ENCODE peak calls at places on chromosomes 6 and 20, in five cellular contexts. E is body of pancreas; D is heart right ventricle; L is CD8-positive, alpha-beta T cell; H is sigmoid colon. I is an unnamed sample.

GRCh38 chr20:17967595-17968365 is 814 bp downstream of the SNX5 start:
- DNase-seq in E (no peak), D (peak; percentile 37), L (no peak), H (no peak), I (no peak)

GRCh38 chr6:41088451-41088850 is 15.7 kb downstream of the NFYA start:
- DNase-seq in E (no peak), D (no peak), L (no peak), H (no peak), I (no peak)

GRCh38 chr6:168313371-168314028 is 6.1 kb downstream of the DACT2 start:
- DNase-seq in E (no peak), D (no peak), L (no peak), H (no peak), I (peak; percentile 61)

GRCh38 chr6:28747631-28748157 is 176.1 kb downstream of the TRIM27 start:
- DNase-seq in E (no peak), D (no peak), L (no peak), H (no peak), I (no peak)

GRCh38 chr6:56840467-56841371 is 114.2 kb upstream of the BEND6 start:
- DNase-seq in E (no peak), D (no peak), L (no peak), H (no peak), I (no peak)

GRCh38 chr20:58131581-58132142 is 96.8 kb downstream of the ANKRD60 start:
- DNase-seq in E (no peak), D (no peak), L (no peak), H (peak; percentile 44), I (no peak)

GRCh38 chr20:51450221-51450712 is 92.3 kb downstream of the NFATC2 start:
- DNase-seq in E (no peak), D (no peak), L (no peak), H (no peak), I (no peak)

GRCh38 chr6:113763883-113764282 is 93.3 kb upstream of the MARCKS start:
- DNase-seq in E (no peak), D (no peak), L (no peak), H (no peak), I (no peak)

GRCh38 chr6:39144804-39145203 is 29.8 kb upstream of the SAYSD1 start:
- DNase-seq in E (no peak), D (no peak), L (no peak), H (no peak), I (no peak)

GRCh38 chr6:64683682-64684081 is 1023.3 kb downstream of the EYS start:
- DNase-seq in E (no peak), D (peak; percentile 7), L (no peak), H (no peak), I (peak; percentile 1)

GRCh38 chr6:126041516-126042447 is 55.4 kb downstream of the TRMT11 start:
- DNase-seq in E (no peak), D (no peak), L (no peak), H (no peak), I (no peak)

GRCh38 chr6:98945311-98946005 is 2.3 kb downstream of the FBXL4 start:
- DNase-seq in E (no peak), D (no peak), L (no peak), H (no peak), I (no peak)

GRCh38 chr6:3625161-3625979 is 126.1 kb downstream of the PXDC1 start:
- DNase-seq in E (no peak), D (no peak), L (no peak), H (no peak), I (no peak)

GRCh38 chr6:159098636-159099106 is 53.9 kb upstream of the TAGAP start:
- DNase-seq in E (no peak), D (no peak), L (peak; percentile 81), H (no peak), I (no peak)

GRCh38 chr20:60069626-60070025 is 111.4 kb downstream of the CDH26 start:
- DNase-seq in E (no peak), D (no peak), L (no peak), H (peak; percentile 36), I (no peak)

GRCh38 chr6:136365781-136366354 is 76.2 kb upstream of the BCLAF1 start:
- DNase-seq in E (no peak), D (peak; percentile 37), L (no peak), H (peak; percentile 77), I (no peak)

GRCh38 chr6:73704260-73704659 is 8.3 kb downstream of the CD109 start:
- DNase-seq in E (no peak), D (no peak), L (no peak), H (no peak), I (no peak)

GRCh38 chr6:109513571-109514071 is 30.6 kb upstream of the ZBTB24 start:
- DNase-seq in E (no peak), D (no peak), L (no peak), H (no peak), I (peak; percentile 75)

GRCh38 chr6:77666340-77666739 is 13.5 kb downstream of the MEI4 start:
- DNase-seq in E (no peak), D (no peak), L (no peak), H (no peak), I (no peak)

GRCh38 chr6:18302561-18303439 is 38.5 kb upstream of the DEK start:
- DNase-seq in E (no peak), D (no peak), L (no peak), H (no peak), I (no peak)

GRCh38 chr6:4853349-4853748 is 77.1 kb downstream of the CDYL start:
- DNase-seq in E (no peak), D (no peak), L (no peak), H (no peak), I (no peak)

GRCh38 chr6:1336246-1336843 is 24.4 kb downstream of the FOXQ1 start:
- DNase-seq in E (peak; percentile 77), D (no peak), L (no peak), H (no peak), I (no peak)

GRCh38 chr6:134795696-134796095 is 154.2 kb downstream of the ALDH8A1 start:
- DNase-seq in E (no peak), D (peak; percentile 6), L (no peak), H (no peak), I (no peak)

GRCh38 chr6:149043476-149044130 is 273.9 kb upstream of the TAB2 start:
- DNase-seq in E (no peak), D (no peak), L (no peak), H (no peak), I (peak; percentile 22)

GRCh38 chr20:52536040-52536439 is 344.5 kb upstream of the ZFP64 start:
- DNase-seq in E (no peak), D (no peak), L (no peak), H (no peak), I (no peak)

GRCh38 chr6:150745896-150746295 is 119.6 kb upstream of the MTHFD1L start:
- DNase-seq in E (no peak), D (peak; percentile 68), L (no peak), H (no peak), I (no peak)

GRCh38 chr6:27592481-27593199 is 119.7 kb upstream of the ZNF184 start:
- DNase-seq in E (no peak), D (no peak), L (no peak), H (no peak), I (no peak)

GRCh38 chr6:65707134-65707826 is at the start of gene EYS:
- DNase-seq in E (no peak), D (no peak), L (no peak), H (no peak), I (no peak)

GRCh38 chr6:45613678-45614077 is 235.9 kb upstream of the SUPT3H start:
- DNase-seq in E (peak; percentile 12), D (peak; percentile 38), L (no peak), H (peak; percentile 79), I (no peak)

GRCh38 chr6:101413773-101414172 is 20.3 kb downstream of the GRIK2 start:
- DNase-seq in E (no peak), D (no peak), L (no peak), H (no peak), I (no peak)

GRCh38 chr6:11921017-11921438 is 91.1 kb upstream of the HIVEP1 start:
- DNase-seq in E (peak; percentile 16), D (no peak), L (no peak), H (peak; percentile 75), I (no peak)

GRCh38 chr6:99745651-99746050 is 139.0 kb downstream of the PRDM13 start:
- DNase-seq in E (no peak), D (no peak), L (no peak), H (no peak), I (no peak)

GRCh38 chr6:133549252-133549925 is 308.2 kb downstream of the EYA4 start:
- DNase-seq in E (no peak), D (no peak), L (no peak), H (no peak), I (no peak)
- H3K4me3 ChIP-seq in E (no peak overlapping the region), D (no peak overlapping the region), L (no peak overlapping the region), H (no peak overlapping the region), I (no peak overlapping the region)

GRCh38 chr20:38559764-38560163 is 21.2 kb upstream of the ADIG start:
- DNase-seq in E (no peak), D (no peak), L (no peak), H (no peak), I (no peak)
- H3K36me3 ChIP-seq in E (peaks cover 11% of the 10 kb centered on the region), D (peaks cover 2% of the 10 kb centered on the region), L (peaks cover 30% of the 10 kb centered on the region), H (peaks cover 1% of the 10 kb centered on the region), I (peaks cover 88% of the 10 kb centered on the region)

GRCh38 chr6:13614126-13614925 is 809 bp upstream of the NOL7 start:
- DNase-seq in E (peak; percentile 72), D (peak; percentile 34), L (peak; percentile 24), H (peak; percentile 74), I (peak; percentile 20)

GRCh38 chr6:13611715-13612114 is 3.4 kb upstream of the NOL7 start:
- DNase-seq in E (no peak), D (no peak), L (no peak), H (no peak), I (no peak)

GRCh38 chr6:13615802-13616140 is 636 bp downstream of the NOL7 start:
- DNase-seq in E (peak; percentile 57), D (peak; percentile 22), L (peak; percentile 47), H (peak; percentile 76), I (no peak)

GRCh38 chr6:13614926-13615801 is at the start of gene NOL7:
- DNase-seq in E (peak; percentile 97), D (peak; percentile 98), L (peak; percentile 97), H (peak; percentile 99), I (peak; percentile 89)

GRCh38 chr6:13613029-13613594 is 2.0 kb upstream of the NOL7 start:
- DNase-seq in E (peak; percentile 8), D (no peak), L (no peak), H (no peak), I (no peak)
- H3K4me1 ChIP-seq in E (peaks cover 36% of the 10 kb centered on the region), D (peaks cover 39% of the 10 kb centered on the region), L (peaks cover 28% of the 10 kb centered on the region), H (peaks cover 28% of the 10 kb centered on the region), I (no peaks in the 10 kb centered on the region)

GRCh38 chr6:108168501-108168979 is 2.7 kb downstream of the NR2E1 start:
- DNase-seq in E (peak; percentile 43), D (peak; percentile 18), L (no peak), H (no peak), I (no peak)
- H3K4me3 ChIP-seq in E (no peak overlapping the region), D (peak overlapping the region; percentile 34), L (peak overlapping the region; percentile 41), H (peak overlapping the region; percentile 12), I (peak overlapping the region; percentile 18)

I was measured in NT2/D1.